ENCODE peak calls at places on chromosomes 5 and 9, in six cellular contexts. T is right cardiac atrium; B is dorsolateral prefrontal cortex; P is left ventricle myocardium inferior; J is IMR-90; C is CD4-positive, CD25-positive, alpha-beta regulatory T cell. S is an unnamed sample.

GRCh38 chr5:91277840-91278239 is 105.3 kb downstream of the ARRDC3 start:
- DNase-seq in B (no peak), T (no peak), C (no peak), J (no peak), P (no peak), S (no peak)

GRCh38 chr9:136323420-136323819 is 3.9 kb upstream of the GPSM1 start:
- DNase-seq in B (no peak), J (no peak), P (no peak), T (peak), C (no peak), S (peak)

GRCh38 chr5:113748403-113748802 is 234.9 kb downstream of the YTHDC2 start:
- DNase-seq in T (no peak), B (no peak), C (no peak), P (no peak), J (no peak), S (peak)

GRCh38 chr5:146475906-146476305 is 28.8 kb downstream of the TCERG1 start:
- DNase-seq in C (no peak), P (no peak), J (peak), T (no peak), B (no peak), S (no peak)

GRCh38 chr5:169080352-169080938 is 220.5 kb downstream of the SLIT3 start:
- DNase-seq in B (no peak), C (no peak), P (no peak), T (no peak), J (no peak), S (no peak)

GRCh38 chr9:4324513-4324912 is 24.6 kb upstream of the GLIS3 start:
- DNase-seq in J (peak), P (no peak), B (no peak), T (no peak), C (no peak), S (no peak)

GRCh38 chr5:54491326-54491725 is 26.2 kb upstream of the SNX18 start:
- DNase-seq in J (no peak), P (no peak), C (no peak), B (no peak), T (no peak), S (no peak)

GRCh38 chr5:149731332-149731616 is 1.2 kb downstream of the PPARGC1B start:
- DNase-seq in B (no peak), C (no peak), P (no peak), J (no peak), T (no peak), S (no peak)

GRCh38 chr5:38373733-38374132 is 115.4 kb downstream of the EGFLAM start:
- DNase-seq in B (no peak), C (no peak), T (no peak), P (no peak), J (peak), S (no peak)

GRCh38 chr9:132646726-132647125 is 23.1 kb downstream of the DDX31 start:
- DNase-seq in P (no peak), B (no peak), C (no peak), J (peak), T (no peak), S (no peak)

GRCh38 chr9:33426843-33427293 is 20.5 kb downstream of the AQP3 start:
- DNase-seq in T (no peak), P (no peak), J (no peak), B (no peak), C (no peak), S (no peak)

GRCh38 chr5:96614110-96614691 is 48.0 kb upstream of the CAST start:
- DNase-seq in B (peak), J (peak), P (no peak), T (no peak), C (peak), S (peak)

GRCh38 chr9:2469681-2470141 is 151.9 kb upstream of the VLDLR start:
- DNase-seq in P (peak), T (peak), C (no peak), J (peak), B (no peak), S (no peak)

GRCh38 chr9:77945798-77946197 is 85.8 kb downstream of the GNAQ start:
- DNase-seq in B (no peak), P (no peak), J (peak), C (no peak), T (no peak), S (no peak)

GRCh38 chr5:142753114-142753764 is 16.9 kb upstream of the ARHGAP26 start:
- DNase-seq in C (no peak), J (no peak), B (peak), T (peak), P (peak), S (no peak)

GRCh38 chr9:114084282-114085073 is 6.4 kb upstream of the AMBP start:
- DNase-seq in C (no peak), B (no peak), T (no peak), P (no peak), J (no peak), S (no peak)

GRCh38 chr9:100724932-100725331 is 147.1 kb downstream of the CAVIN4 start:
- DNase-seq in J (no peak), P (no peak), T (no peak), B (no peak), C (no peak), S (no peak)

GRCh38 chr9:87518702-87519335 is 21.2 kb downstream of the DAPK1 start:
- DNase-seq in P (peak), J (no peak), B (no peak), T (peak), C (no peak), S (no peak)
- H3K27ac ChIP-seq in P (peak), J (no peak), B (no peak), T (peak), C (no peak), S (no peak)

DNA sequence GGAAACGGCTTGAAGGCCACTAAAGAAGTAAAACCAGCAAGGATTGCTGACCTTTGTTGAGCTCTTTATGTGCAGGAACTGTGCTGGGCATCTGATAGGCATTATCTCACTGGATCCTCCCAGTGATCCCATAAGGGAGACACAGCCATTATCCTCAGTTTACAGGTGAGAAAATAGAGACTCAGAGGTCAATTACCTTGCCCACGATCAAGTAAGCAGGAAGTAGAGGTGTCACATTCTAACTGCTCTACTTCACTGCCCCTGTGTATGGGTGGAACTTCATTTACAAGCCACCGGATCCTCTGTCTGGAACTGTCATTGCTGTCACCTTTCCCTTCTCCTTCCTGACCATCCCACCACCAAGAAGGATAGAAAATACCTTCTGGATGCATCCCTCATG is 248.9 kb downstream of the CRB2 start:
- DNase-seq in B (no peak), T (no peak), J (no peak), C (no peak), P (no peak), S (no peak)
- H3K27ac ChIP-seq in B (no peak), T (no peak), J (no peak), C (no peak), P (no peak), S (no peak)

GRCh38 chr9:73167614-73168013 is 15.9 kb downstream of the ANXA1 start:
- DNase-seq in B (no peak), J (no peak), T (no peak), P (no peak), C (no peak), S (no peak)
- H3K27ac ChIP-seq in B (no peak), J (no peak), T (no peak), P (no peak), C (no peak), S (peak)

GRCh38 chr9:96391021-96391765 is 7.7 kb upstream of the SLC35D2 start:
- DNase-seq in B (no peak), C (no peak), T (no peak), J (peak), P (no peak), S (no peak)
- H3K27ac ChIP-seq in B (no peak), C (peak), T (no peak), J (peak), P (no peak), S (no peak)

GRCh38 chr9:93468763-93469456 is 15.5 kb upstream of the FAM120AOS start:
- DNase-seq in P (no peak), B (no peak), J (peak), C (no peak), T (peak), S (no peak)
- H3K27ac ChIP-seq in P (peak), B (no peak), J (peak), C (no peak), T (peak), S (no peak)